ENCODE peak calls at places on chromosomes 6 and 20, in ten cellular contexts. T is small intestine; P is SJSA1; I is foreskin keratinocyte; A is naive thymus-derived CD4-positive, alpha-beta T cell; O is effector memory CD4-positive, alpha-beta T cell; D is right lobe of liver; X is heart left ventricle; H is breast epithelium; C is WERI-Rb-1. L is an unnamed sample.
A peak's percentile ranks its signal among the peaks of the same experiment; 100 is the strongest.

GRCh38 chr6:36917541-36918193 is 31.9 kb downstream of the C6orf89 start:
- DNase-seq in P (peak; percentile 57), O (no peak), H (no peak), C (no peak), A (no peak), X (peak; percentile 51), I (no peak), T (no peak), D (no peak), L (peak; percentile 83)

GRCh38 chr6:19803331-19804330 is 33.5 kb upstream of the ID4 start:
- DNase-seq in T (no peak), O (no peak), H (no peak), P (no peak), A (no peak), D (no peak), I (no peak), C (peak; percentile 28), X (no peak), L (no peak)

GRCh38 chr6:53803081-53803860 is 8.5 kb downstream of the LRRC1 start:
- DNase-seq in C (no peak), I (no peak), T (no peak), H (no peak), P (peak; percentile 63), A (no peak), X (no peak), D (no peak), O (no peak), L (peak; percentile 68)

GRCh38 chr6:1916334-1916985 is 306.7 kb downstream of the FOXC1 start:
- DNase-seq in D (no peak), A (no peak), T (no peak), O (no peak), H (no peak), C (no peak), X (no peak), I (peak; percentile 85), P (peak; percentile 77), L (no peak)

GRCh38 chr6:16747232-16748027 is 13.8 kb downstream of the ATXN1 start:
- DNase-seq in H (no peak), I (peak; percentile 75), A (no peak), P (no peak), C (no peak), O (no peak), D (no peak), X (no peak), T (peak; percentile 73), L (no peak)

GRCh38 chr6:157223486-157223885 is 99.8 kb downstream of the TMEM242 start:
- DNase-seq in A (no peak), C (no peak), H (no peak), I (no peak), O (no peak), T (no peak), P (no peak), D (no peak), X (no peak), L (no peak)

GRCh38 chr6:133983099-133983939 is 30.3 kb downstream of the TBPL1 start:
- DNase-seq in H (no peak), X (peak; percentile 34), P (peak; percentile 53), A (peak; percentile 38), O (peak; percentile 22), I (no peak), C (no peak), T (no peak), D (no peak), L (no peak)

GRCh38 chr20:38180781-38181180 is 15.7 kb upstream of the TGM2 start:
- DNase-seq in T (no peak), D (no peak), O (no peak), H (no peak), C (no peak), A (no peak), X (no peak), P (no peak), I (no peak), L (no peak)

GRCh38 chr6:37243816-37244370 is 13.7 kb upstream of the TBC1D22B start:
- DNase-seq in A (no peak), O (no peak), H (no peak), P (no peak), I (no peak), D (no peak), T (no peak), X (no peak), C (no peak), L (no peak)

GRCh38 chr6:41707565-41708200 is 27.7 kb downstream of the TFEB start:
- DNase-seq in P (no peak), A (peak; percentile 57), H (peak; percentile 46), I (no peak), C (no peak), X (no peak), O (peak; percentile 17), D (peak; percentile 63), T (no peak), L (no peak)

GRCh38 chr6:41336824-41337223 is 1.4 kb downstream of the NCR2 start:
- DNase-seq in O (no peak), T (no peak), D (no peak), C (no peak), X (no peak), A (no peak), I (no peak), P (no peak), H (no peak), L (no peak)

GRCh38 chr6:149033454-149034241 is 283.9 kb upstream of the TAB2 start:
- DNase-seq in X (no peak), O (no peak), I (no peak), P (no peak), C (no peak), T (no peak), H (no peak), D (no peak), A (no peak), L (no peak)

GRCh38 chr20:46261456-46262253 is 46.6 kb downstream of the CDH22 start:
- DNase-seq in P (no peak), D (no peak), T (no peak), O (no peak), A (no peak), C (no peak), X (no peak), I (no peak), H (no peak), L (no peak)

GRCh38 chr20:11544029-11544678 is 373.5 kb upstream of the BTBD3 start:
- DNase-seq in D (no peak), C (peak; percentile 24), H (no peak), A (no peak), P (peak; percentile 78), X (no peak), I (peak; percentile 76), O (no peak), T (peak; percentile 69), L (peak; percentile 62)

GRCh38 chr6:137271245-137272183 is 52.3 kb upstream of the IFNGR1 start:
- DNase-seq in C (no peak), I (peak; percentile 50), P (peak; percentile 42), T (peak; percentile 65), D (no peak), O (no peak), X (no peak), H (no peak), A (peak; percentile 39), L (no peak)

GRCh38 chr20:46130534-46130933 is 12.4 kb downstream of the CD40 start:
- DNase-seq in I (no peak), C (no peak), O (no peak), A (no peak), D (peak; percentile 27), T (no peak), P (no peak), H (no peak), X (no peak), L (no peak)

GRCh38 chr20:20731000-20731944 is 18.8 kb upstream of the RALGAPA2 start:
- DNase-seq in X (no peak), O (no peak), D (no peak), T (no peak), C (no peak), A (no peak), I (no peak), P (no peak), H (no peak), L (no peak)

GRCh38 chr6:97047473-97048201 is 123.1 kb downstream of the KLHL32 start:
- DNase-seq in H (no peak), A (no peak), O (no peak), X (no peak), T (no peak), D (no peak), I (no peak), C (no peak), P (no peak), L (no peak)
- H3K27ac ChIP-seq in H (no peak overlapping the region), A (no peak overlapping the region), O (no peak overlapping the region), X (no peak overlapping the region), T (no peak overlapping the region), D (no peak overlapping the region), I (no peak overlapping the region), C (no peak overlapping the region), P (no peak overlapping the region), L (no peak overlapping the region)

DNA sequence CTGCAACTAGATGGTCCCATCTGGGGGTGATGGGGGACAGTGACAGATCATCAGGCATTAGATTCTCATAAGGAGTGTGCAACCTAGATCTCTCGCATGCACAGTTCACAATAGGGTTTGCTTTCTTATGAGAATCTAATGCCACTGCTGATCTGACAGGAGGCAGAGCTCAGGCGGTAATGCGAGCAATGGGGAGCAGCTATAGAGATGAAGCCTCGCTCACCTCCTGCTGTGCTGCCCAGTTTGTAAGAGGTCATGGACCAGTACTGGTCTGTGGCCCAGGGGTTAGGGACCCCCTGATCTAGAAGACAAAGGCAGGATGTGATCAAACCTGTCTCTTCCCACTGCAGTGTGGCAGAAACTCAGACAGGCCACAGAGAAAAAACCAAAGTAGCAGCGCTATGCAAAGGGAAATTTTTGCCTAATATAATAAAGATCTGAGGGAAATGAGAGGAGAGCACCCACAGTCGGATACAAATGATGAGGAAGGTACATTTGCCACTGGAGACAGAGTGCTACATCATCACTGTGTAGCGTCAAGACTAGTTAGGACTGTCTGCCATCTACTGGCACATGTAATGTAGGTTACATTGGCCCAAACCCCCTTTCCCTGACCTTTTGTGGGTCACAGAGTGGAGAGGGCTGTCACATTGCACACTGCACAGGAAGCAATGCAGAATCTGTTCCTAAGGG is 4.1 kb upstream of the LY86 start:
- DNase-seq in O (no peak), I (no peak), H (no peak), P (no peak), X (no peak), T (no peak), A (no peak), C (no peak), D (no peak), L (no peak)
- H3K27ac ChIP-seq in O (no peak overlapping the region), I (no peak overlapping the region), H (no peak overlapping the region), P (no peak overlapping the region), X (no peak overlapping the region), T (no peak overlapping the region), A (peak overlapping the region; percentile 18), C (no peak overlapping the region), D (no peak overlapping the region), L (no peak overlapping the region)

GRCh38 chr20:48706710-48707339 is 121.0 kb downstream of the PREX1 start:
- DNase-seq in X (no peak), A (no peak), C (no peak), O (no peak), D (no peak), H (no peak), T (no peak), I (no peak), P (no peak), L (peak; percentile 90)
- H3K27ac ChIP-seq in X (no peak overlapping the region), A (no peak overlapping the region), C (no peak overlapping the region), O (no peak overlapping the region), D (no peak overlapping the region), H (no peak overlapping the region), T (peak overlapping the region; percentile 35), I (no peak overlapping the region), P (no peak overlapping the region), L (peak overlapping the region; percentile 96)

DNA sequence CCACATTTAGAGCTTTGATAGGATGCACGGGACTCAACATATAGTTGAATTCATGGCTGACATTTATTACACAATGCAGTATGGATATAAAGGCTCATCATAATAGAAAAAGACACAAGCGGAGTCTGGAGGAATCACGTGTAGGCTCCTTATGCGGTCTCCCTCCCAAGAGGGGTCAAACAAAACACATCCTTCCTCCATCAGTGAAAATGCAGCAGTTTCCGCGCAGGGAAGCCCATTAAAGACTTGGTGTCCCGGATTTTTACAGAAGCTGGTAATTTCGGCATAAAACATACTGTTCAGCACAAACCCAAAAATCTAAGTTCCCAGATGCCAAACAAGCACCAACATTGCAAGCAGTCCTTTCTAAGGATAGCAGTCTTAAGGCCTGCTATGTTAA is 1.1 kb downstream of the USP45 start:
- DNase-seq in D (no peak), T (no peak), P (no peak), O (no peak), I (no peak), X (no peak), C (no peak), A (no peak), H (no peak), L (no peak)
- H3K27ac ChIP-seq in D (no peak overlapping the region), T (no peak overlapping the region), P (no peak overlapping the region), O (no peak overlapping the region), I (no peak overlapping the region), X (peak overlapping the region; percentile 91), C (no peak overlapping the region), A (no peak overlapping the region), H (no peak overlapping the region), L (no peak overlapping the region)